ENCODE peak calls at places on chromosomes 6 and 20, in five cellular contexts. M, S, W, R and O are unnamed samples. For H3K27me3, the result is how much of the 10 kb centered on the place peaks cover.

GRCh38 chr6:147793871-147794643 is 285.6 kb downstream of the SAMD5 start:
- DNase-seq in S (no peak), R (no peak), M (no peak), W (no peak), O (no peak)

GRCh38 chr6:170201361-170201760 is 89.5 kb downstream of the DLL1 start:
- DNase-seq in M (no peak), W (no peak), R (no peak), S (no peak), O (no peak)

GRCh38 chr6:21337263-21337662 is 256.3 kb upstream of the SOX4 start:
- DNase-seq in M (no peak), W (no peak), S (no peak), R (no peak), O (no peak)

GRCh38 chr6:37654727-37655500 is 42.8 kb downstream of the MDGA1 start:
- DNase-seq in M (no peak), R (no peak), W (no peak), S (no peak), O (no peak)

GRCh38 chr6:158752613-158753012 is 66.6 kb downstream of the EZR start:
- DNase-seq in W (no peak), M (no peak), R (peak), S (no peak), O (no peak)

GRCh38 chr6:142242269-142242668 is 59.5 kb upstream of the ADGRG6 start:
- DNase-seq in R (no peak), M (no peak), W (no peak), S (no peak), O (peak)

GRCh38 chr6:117272032-117272866 is 6.9 kb downstream of the VGLL2 start:
- DNase-seq in R (no peak), M (no peak), S (no peak), W (no peak), O (no peak)

GRCh38 chr6:9332241-9332640 is 896.9 kb upstream of the SLC35B3 start:
- DNase-seq in W (no peak), M (no peak), R (no peak), S (no peak), O (no peak)

GRCh38 chr6:47146426-47147174 is 104.5 kb upstream of the ADGRF1 start:
- DNase-seq in M (no peak), W (no peak), S (no peak), R (no peak), O (no peak)

GRCh38 chr20:24746351-24746685 is 202.8 kb upstream of the CST7 start:
- DNase-seq in M (no peak), W (no peak), R (no peak), S (no peak), O (no peak)

GRCh38 chr6:36727491-36728021 is 29.9 kb downstream of the RAB44 start:
- DNase-seq in R (no peak), S (no peak), W (no peak), M (no peak), O (no peak)

GRCh38 chr6:3222506-3223038 is 4.9 kb downstream of the TUBB2B start:
- DNase-seq in R (no peak), M (no peak), S (no peak), W (no peak), O (no peak)

GRCh38 chr6:26032387-26033131 is 54.7 kb upstream of the HFE start:
- DNase-seq in W (no peak), M (no peak), S (no peak), R (no peak), O (peak)

GRCh38 chr6:39818695-39819094 is 26.5 kb downstream of the DAAM2 start:
- DNase-seq in M (no peak), R (no peak), S (peak), W (no peak), O (no peak)

GRCh38 chr6:138514860-138515540 is 15.7 kb upstream of the NHSL1 start:
- DNase-seq in M (peak), R (no peak), W (no peak), S (no peak), O (no peak)

GRCh38 chr20:43721097-43721428 is 5.7 kb downstream of the GTSF1L start:
- DNase-seq in M (no peak), R (no peak), W (no peak), S (no peak), O (no peak)

GRCh38 chr6:18207438-18207837 is 52.2 kb downstream of the KDM1B start:
- DNase-seq in M (no peak), S (no peak), W (no peak), R (no peak), O (no peak)

GRCh38 chr6:147506704-147507114 is 1.8 kb upstream of the SAMD5 start:
- DNase-seq in M (no peak), R (peak), W (peak), S (peak), O (peak)

GRCh38 chr6:170583736-170584180 is 679 bp downstream of the PDCD2 start:
- DNase-seq in M (no peak), S (no peak), R (no peak), W (no peak), O (no peak)

GRCh38 chr6:45697605-45698004 is 318.1 kb downstream of the CLIC5 start:
- DNase-seq in R (no peak), S (no peak), M (no peak), W (no peak), O (no peak)

GRCh38 chr6:150228067-150228733 is 85.4 kb downstream of the PPP1R14C start:
- DNase-seq in S (no peak), M (no peak), R (no peak), W (no peak), O (no peak)

GRCh38 chr6:165574770-165575549 is 88.1 kb downstream of the PDE10A start:
- DNase-seq in W (no peak), R (no peak), M (no peak), S (no peak), O (peak)

GRCh38 chr6:45845546-45845945 is 170.1 kb downstream of the CLIC5 start:
- DNase-seq in W (no peak), R (no peak), M (no peak), S (no peak), O (no peak)

GRCh38 chr6:113697642-113698410 is 159.3 kb upstream of the MARCKS start:
- DNase-seq in S (no peak), W (no peak), M (no peak), R (no peak), O (peak)

GRCh38 chr20:23350855-23351838 is 556 bp downstream of the NXT1 start:
- DNase-seq in M (peak), S (peak), R (peak), W (peak), O (peak)

GRCh38 chr6:26331809-26332226 is 33.2 kb upstream of the BTN3A2 start:
- DNase-seq in W (no peak), M (no peak), R (no peak), S (no peak), O (no peak)

GRCh38 chr6:7939186-7939863 is 28.7 kb upstream of the TXNDC5 start:
- DNase-seq in R (no peak), S (no peak), M (no peak), W (no peak), O (no peak)

GRCh38 chr6:69974193-69974592 is 107.8 kb downstream of the COL19A1 start:
- DNase-seq in S (no peak), M (no peak), R (peak), W (no peak), O (peak)

GRCh38 chr6:127191716-127192115 is 73.2 kb downstream of the RSPO3 start:
- DNase-seq in R (no peak), W (no peak), S (no peak), M (no peak), O (no peak)

GRCh38 chr6:13924949-13925881 is at the start of gene RNF182:
- DNase-seq in S (no peak), M (no peak), R (peak), W (no peak), O (no peak)

GRCh38 chr20:6685181-6685582 is 82.3 kb upstream of the BMP2 start:
- DNase-seq in M (no peak), S (no peak), R (no peak), W (no peak), O (no peak)

GRCh38 chr20:23093613-23094012 is 7.5 kb upstream of the CD93 start:
- DNase-seq in M (no peak), R (no peak), W (no peak), S (no peak), O (no peak)

GRCh38 chr6:117542493-117542892 is 59.8 kb downstream of the GOPC start:
- DNase-seq in S (no peak), M (no peak), W (no peak), R (no peak), O (no peak)

GRCh38 chr20:51389543-51389924 is 153.0 kb downstream of the NFATC2 start:
- DNase-seq in S (no peak), W (no peak), M (no peak), R (no peak), O (no peak)

GRCh38 chr6:73180076-73180717 is 45.1 kb downstream of the KHDC1L start:
- DNase-seq in M (no peak), S (no peak), W (no peak), R (no peak), O (no peak)

GRCh38 chr6:135936606-135937005 is 85.1 kb downstream of the PDE7B start:
- DNase-seq in R (no peak), S (no peak), M (no peak), W (no peak), O (peak)

GRCh38 chr6:56864171-56864616 is 90.7 kb upstream of the BEND6 start:
- DNase-seq in R (no peak), M (no peak), S (no peak), W (no peak), O (no peak)
- H3K4me3 ChIP-seq in R (no peak), M (no peak), S (no peak), W (no peak), O (no peak)

DNA sequence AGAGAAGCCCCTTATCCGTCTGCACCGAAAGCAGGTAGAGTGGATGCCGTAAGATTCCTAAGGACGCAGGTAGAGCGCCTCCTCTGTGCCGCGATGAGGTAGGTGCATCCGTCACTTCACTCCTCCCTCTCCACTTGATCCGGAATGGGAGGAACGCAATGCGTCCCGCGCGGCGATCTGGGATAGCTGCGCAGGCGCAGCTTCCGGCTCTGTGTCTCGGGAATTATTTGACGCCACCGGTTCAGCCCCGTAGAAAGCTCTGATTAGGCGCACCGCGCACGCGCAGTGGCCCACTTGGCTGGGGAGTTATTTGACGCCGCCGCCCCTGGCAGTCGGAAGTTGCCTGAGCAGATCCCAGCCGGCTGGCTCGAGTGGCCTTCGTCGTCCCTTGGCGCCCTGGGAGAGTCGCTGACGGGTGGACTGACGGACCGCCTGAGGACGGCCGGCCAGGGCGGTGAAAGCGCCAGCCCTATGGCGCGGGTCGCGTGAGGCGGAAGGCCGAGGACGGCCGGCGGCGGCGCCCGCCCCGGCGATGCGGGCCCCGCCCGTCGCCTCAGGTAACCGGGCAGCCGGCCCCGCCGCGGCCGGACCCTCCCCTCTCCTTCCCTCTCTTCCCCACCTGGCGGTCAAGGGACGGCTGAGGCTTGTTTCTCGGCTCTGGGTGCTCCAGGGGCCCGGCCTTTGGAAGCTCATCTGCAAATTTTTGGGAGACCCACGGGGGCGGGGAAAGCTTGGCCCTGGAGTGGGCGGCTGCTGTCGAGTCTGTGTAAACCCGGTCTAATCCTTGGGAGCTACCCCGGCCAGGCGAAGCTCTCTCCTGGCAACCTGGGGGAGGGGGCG is at the start of gene RALGAPB:
- DNase-seq in R (peak), W (peak), M (peak), S (peak), O (peak)
- H3K27ac ChIP-seq in R (peak), W (peak), M (peak), S (peak), O (peak)

GRCh38 chr20:32612351-32612750 is 27.2 kb upstream of the NOL4L start:
- DNase-seq in S (no peak), M (no peak), R (no peak), W (no peak), O (no peak)

GRCh38 chr20:32614303-32614702 is 29.2 kb upstream of the NOL4L start:
- DNase-seq in M (no peak), S (no peak), W (no peak), R (no peak), O (no peak)

GRCh38 chr20:32614772-32615171 is 29.6 kb upstream of the NOL4L start:
- DNase-seq in W (no peak), S (no peak), R (no peak), M (no peak), O (no peak)

GRCh38 chr20:32612831-32613595 is 27.9 kb upstream of the NOL4L start:
- DNase-seq in W (no peak), S (no peak), M (no peak), R (no peak), O (no peak)

GRCh38 chr20:32613596-32614053 is 28.5 kb upstream of the NOL4L start:
- DNase-seq in R (no peak), M (no peak), S (no peak), W (no peak), O (no peak)
- H3K27me3 ChIP-seq in R (under half), M (under half), S (under half), W (under half), O (under half)

DNA sequence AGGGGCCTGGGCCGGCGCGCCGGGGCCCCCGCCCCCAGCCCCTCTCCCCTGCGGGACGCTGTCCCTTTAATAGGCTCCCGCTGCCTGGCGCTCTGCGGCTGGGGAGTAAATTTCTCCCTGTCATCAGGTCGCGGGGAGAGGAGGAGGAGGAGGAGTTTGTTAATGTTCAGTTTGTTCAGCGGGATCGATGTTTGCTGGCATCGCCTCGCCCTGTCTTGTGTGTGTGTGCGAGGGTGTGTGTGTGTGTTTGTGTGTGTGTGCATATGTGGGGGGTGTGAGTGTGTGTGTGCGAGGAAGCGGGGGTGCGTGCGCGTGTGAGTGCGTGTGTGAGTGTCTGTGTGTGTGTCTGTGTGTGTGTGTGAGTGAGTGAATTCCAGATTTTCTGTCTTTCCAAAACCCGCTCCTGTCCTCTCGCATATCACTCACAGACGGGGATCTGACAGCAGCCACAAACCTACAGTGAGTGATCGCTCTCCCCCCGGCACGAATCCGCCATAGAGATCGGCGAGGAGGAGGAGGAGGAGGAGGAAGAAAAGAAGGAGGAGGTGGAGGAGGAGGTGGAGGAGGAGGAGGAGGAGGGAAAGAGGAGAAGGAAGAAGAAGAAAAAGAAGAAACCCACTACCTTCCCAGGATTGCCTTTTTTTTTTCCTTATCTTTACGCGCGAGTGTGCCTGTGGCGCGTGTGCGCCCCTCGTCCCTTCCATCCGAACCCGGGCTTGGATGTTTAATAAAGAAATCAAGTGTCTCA is at the start of gene TSHZ2:
- DNase-seq in R (peak), S (peak), M (peak), W (peak), O (peak)
- H3K4me3 ChIP-seq in R (peak), S (peak), M (peak), W (peak), O (peak)

DNA sequence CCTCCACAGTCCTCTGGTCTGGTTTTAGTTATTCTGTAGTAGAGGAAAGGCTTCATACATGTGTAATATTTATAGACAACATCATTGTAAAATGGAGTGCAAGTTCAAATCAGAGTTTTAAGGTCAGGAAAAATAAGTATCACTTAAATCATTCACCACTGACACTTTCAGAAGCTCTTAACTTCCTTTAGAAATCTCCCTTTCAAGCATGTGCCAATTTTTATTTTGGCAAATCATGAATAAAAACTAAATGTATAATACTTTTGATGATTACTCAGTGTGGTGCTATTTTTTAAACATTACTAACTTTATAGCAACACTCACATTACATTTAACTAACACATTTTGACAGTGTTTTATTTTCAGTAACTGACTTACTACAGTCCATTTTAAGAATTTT is 112.2 kb downstream of the OGFRL1 start:
- DNase-seq in M (no peak), R (no peak), W (no peak), S (no peak), O (no peak)
- H3K27ac ChIP-seq in M (no peak), R (no peak), W (no peak), S (no peak), O (no peak)

GRCh38 chr6:163723759-163724158 is 309.2 kb downstream of the QKI start:
- DNase-seq in R (no peak), M (no peak), S (no peak), W (no peak), O (no peak)
- H3K27me3 ChIP-seq in R (under half), M (under half), S (under half), W (under half), O (under half)

DNA sequence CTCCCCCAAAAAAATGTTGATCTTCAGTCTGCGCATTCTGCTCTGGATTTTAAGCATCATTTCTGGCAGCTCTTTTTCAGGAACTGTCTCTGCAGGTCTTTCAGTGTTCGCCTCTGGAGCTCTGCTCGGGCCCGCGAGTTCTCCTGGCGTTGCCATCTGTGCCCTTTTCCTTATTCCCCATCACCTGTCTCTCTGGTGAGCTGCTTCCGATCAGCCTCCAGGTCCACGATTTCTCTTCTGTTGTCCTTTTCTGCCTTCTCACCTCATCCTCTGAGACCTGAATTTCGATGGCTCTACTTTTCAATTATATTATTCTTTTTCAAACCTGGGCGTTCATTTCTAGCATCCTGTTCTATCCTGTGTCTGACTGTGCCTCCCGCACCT is 590 bp upstream of the MAP1LC3A start:
- DNase-seq in W (no peak), S (no peak), R (peak), M (no peak), O (no peak)
- H3K4me3 ChIP-seq in W (peak), S (peak), R (peak), M (peak), O (peak)

GRCh38 chr6:89348372-89348771 is 4.2 kb downstream of the UBE2J1 start:
- DNase-seq in M (no peak), S (no peak), R (no peak), W (no peak), O (peak)
- H3K27ac ChIP-seq in M (peak), S (no peak), R (no peak), W (no peak), O (peak)

GRCh38 chr20:45312241-45312640 is 4.1 kb upstream of the MATN4 start:
- DNase-seq in M (no peak), S (no peak), W (no peak), R (no peak), O (no peak)

GRCh38 chr20:45313065-45313695 is 5.1 kb upstream of the MATN4 start:
- DNase-seq in R (no peak), S (no peak), M (no peak), W (no peak), O (no peak)

GRCh38 chr20:45313943-45314342 is 5.8 kb upstream of the MATN4 start:
- DNase-seq in M (no peak), W (no peak), R (no peak), S (no peak), O (no peak)

GRCh38 chr20:45309075-45309474 is 976 bp upstream of the MATN4 start:
- DNase-seq in W (no peak), R (no peak), M (no peak), S (no peak), O (no peak)

GRCh38 chr20:45311589-45312211 is 3.6 kb upstream of the MATN4 start:
- DNase-seq in S (peak), M (peak), W (peak), R (peak), O (peak)
- H3K27me3 ChIP-seq in S (half or more), M (under half), W (under half), R (under half), O (under half)